ENCODE peak calls at places on chromosomes 6 and 20, in nine cellular contexts. One of them, this sample, is unnamed.
A peak's percentile ranks its signal among the peaks of the same experiment; 100 is the strongest.

GRCh38 chr20:53652090-53652858 is 58.6 kb upstream of the ZNF217 start:
- DNase-seq in Kasumi-1: peak; percentile 27
- DNase-seq in nephron progenitor cell: no peak
- DNase-seq in HL-60: peak; percentile 65
- DNase-seq in T-helper 17 cell: no peak
- DNase-seq in heart right ventricle: no peak
- DNase-seq in activated CD4-positive, alpha-beta T cell treated with anti-CD3 and anti-CD28 coated beads, Interleukin-2, amount 50 U/mL, for 48 hours: no peak
- DNase-seq in H4: no peak
- DNase-seq in left ventricle myocardium superior: no peak
- DNase-seq in this sample: no peak

GRCh38 chr20:41308726-41309413 is 8.7 kb downstream of the ZHX3 start:
- DNase-seq in heart right ventricle: no peak
- DNase-seq in activated CD4-positive, alpha-beta T cell treated with anti-CD3 and anti-CD28 coated beads, Interleukin-2, amount 50 U/mL, for 48 hours: no peak
- DNase-seq in HL-60: no peak
- DNase-seq in left ventricle myocardium superior: no peak
- DNase-seq in Kasumi-1: peak; percentile 50
- DNase-seq in nephron progenitor cell: no peak
- DNase-seq in T-helper 17 cell: no peak
- DNase-seq in H4: no peak
- DNase-seq in this sample: no peak

GRCh38 chr6:166589334-166589731 is 2.9 kb upstream of the RAMACL start:
- DNase-seq in nephron progenitor cell: no peak
- DNase-seq in T-helper 17 cell: no peak
- DNase-seq in H4: no peak
- DNase-seq in left ventricle myocardium superior: no peak
- DNase-seq in Kasumi-1: no peak
- DNase-seq in HL-60: no peak
- DNase-seq in activated CD4-positive, alpha-beta T cell treated with anti-CD3 and anti-CD28 coated beads, Interleukin-2, amount 50 U/mL, for 48 hours: no peak
- DNase-seq in heart right ventricle: no peak
- DNase-seq in this sample: no peak

GRCh38 chr6:1795923-1796322 is 186.2 kb downstream of the FOXC1 start:
- DNase-seq in activated CD4-positive, alpha-beta T cell treated with anti-CD3 and anti-CD28 coated beads, Interleukin-2, amount 50 U/mL, for 48 hours: no peak
- DNase-seq in nephron progenitor cell: no peak
- DNase-seq in H4: no peak
- DNase-seq in heart right ventricle: no peak
- DNase-seq in HL-60: no peak
- DNase-seq in Kasumi-1: no peak
- DNase-seq in left ventricle myocardium superior: no peak
- DNase-seq in T-helper 17 cell: no peak
- DNase-seq in this sample: no peak

GRCh38 chr6:2225422-2226392 is 19.7 kb downstream of the GMDS start:
- DNase-seq in T-helper 17 cell: no peak
- DNase-seq in Kasumi-1: no peak
- DNase-seq in heart right ventricle: no peak
- DNase-seq in nephron progenitor cell: no peak
- DNase-seq in H4: no peak
- DNase-seq in activated CD4-positive, alpha-beta T cell treated with anti-CD3 and anti-CD28 coated beads, Interleukin-2, amount 50 U/mL, for 48 hours: no peak
- DNase-seq in left ventricle myocardium superior: no peak
- DNase-seq in HL-60: no peak
- DNase-seq in this sample: no peak

GRCh38 chr20:4951299-4951698 is 50.0 kb downstream of the SLC23A2 start:
- DNase-seq in H4: peak; percentile 55
- DNase-seq in heart right ventricle: no peak
- DNase-seq in activated CD4-positive, alpha-beta T cell treated with anti-CD3 and anti-CD28 coated beads, Interleukin-2, amount 50 U/mL, for 48 hours: no peak
- DNase-seq in left ventricle myocardium superior: no peak
- DNase-seq in T-helper 17 cell: no peak
- DNase-seq in Kasumi-1: no peak
- DNase-seq in HL-60: no peak
- DNase-seq in nephron progenitor cell: no peak
- DNase-seq in this sample: no peak

GRCh38 chr20:57991211-57991841 is 237.1 kb downstream of the ANKRD60 start:
- DNase-seq in H4: peak; percentile 79
- DNase-seq in HL-60: no peak
- DNase-seq in T-helper 17 cell: no peak
- DNase-seq in left ventricle myocardium superior: no peak
- DNase-seq in heart right ventricle: no peak
- DNase-seq in activated CD4-positive, alpha-beta T cell treated with anti-CD3 and anti-CD28 coated beads, Interleukin-2, amount 50 U/mL, for 48 hours: peak; percentile 9
- DNase-seq in nephron progenitor cell: no peak
- DNase-seq in Kasumi-1: no peak
- DNase-seq in this sample: no peak

GRCh38 chr20:58706975-58707681 is 14.5 kb downstream of the NPEPL1 start:
- DNase-seq in nephron progenitor cell: no peak
- DNase-seq in T-helper 17 cell: no peak
- DNase-seq in H4: no peak
- DNase-seq in heart right ventricle: no peak
- DNase-seq in activated CD4-positive, alpha-beta T cell treated with anti-CD3 and anti-CD28 coated beads, Interleukin-2, amount 50 U/mL, for 48 hours: no peak
- DNase-seq in HL-60: no peak
- DNase-seq in left ventricle myocardium superior: no peak
- DNase-seq in Kasumi-1: no peak
- DNase-seq in this sample: no peak

GRCh38 chr6:132715204-132715603 is 1.3 kb upstream of the VNN1 start:
- DNase-seq in left ventricle myocardium superior: peak; percentile 25
- DNase-seq in H4: peak; percentile 11
- DNase-seq in activated CD4-positive, alpha-beta T cell treated with anti-CD3 and anti-CD28 coated beads, Interleukin-2, amount 50 U/mL, for 48 hours: no peak
- DNase-seq in nephron progenitor cell: peak; percentile 12
- DNase-seq in heart right ventricle: peak; percentile 18
- DNase-seq in HL-60: no peak
- DNase-seq in Kasumi-1: no peak
- DNase-seq in T-helper 17 cell: no peak
- DNase-seq in this sample: no peak

GRCh38 chr20:32301719-32302506 is 24.5 kb downstream of the KIF3B start:
- DNase-seq in heart right ventricle: no peak
- DNase-seq in T-helper 17 cell: no peak
- DNase-seq in HL-60: no peak
- DNase-seq in H4: no peak
- DNase-seq in activated CD4-positive, alpha-beta T cell treated with anti-CD3 and anti-CD28 coated beads, Interleukin-2, amount 50 U/mL, for 48 hours: no peak
- DNase-seq in nephron progenitor cell: no peak
- DNase-seq in left ventricle myocardium superior: no peak
- DNase-seq in Kasumi-1: no peak
- DNase-seq in this sample: no peak

GRCh38 chr20:18258126-18258860 is 30.0 kb upstream of the ZNF133 start:
- DNase-seq in left ventricle myocardium superior: no peak
- DNase-seq in heart right ventricle: no peak
- DNase-seq in nephron progenitor cell: no peak
- DNase-seq in activated CD4-positive, alpha-beta T cell treated with anti-CD3 and anti-CD28 coated beads, Interleukin-2, amount 50 U/mL, for 48 hours: no peak
- DNase-seq in H4: no peak
- DNase-seq in HL-60: no peak
- DNase-seq in Kasumi-1: no peak
- DNase-seq in T-helper 17 cell: no peak
- DNase-seq in this sample: no peak

GRCh38 chr6:161037873-161038228 is 46.3 kb downstream of the MAP3K4 start:
- DNase-seq in HL-60: no peak
- DNase-seq in T-helper 17 cell: no peak
- DNase-seq in activated CD4-positive, alpha-beta T cell treated with anti-CD3 and anti-CD28 coated beads, Interleukin-2, amount 50 U/mL, for 48 hours: no peak
- DNase-seq in Kasumi-1: no peak
- DNase-seq in H4: no peak
- DNase-seq in nephron progenitor cell: no peak
- DNase-seq in left ventricle myocardium superior: no peak
- DNase-seq in heart right ventricle: no peak
- DNase-seq in this sample: no peak